ENCODE peak calls at places on chromosome X, in four cellular contexts. One of them, this sample, is unnamed.

GRCh38 chrX:129750971-129751370 is 12.2 kb downstream of the XPNPEP2 start:
- DNase-seq in foreskin keratinocyte: no peak
- DNase-seq in GM03348: no peak
- DNase-seq in GDM1: no peak
- DNase-seq in this sample: no peak

GRCh38 chrX:148874621-148875020 is 374.2 kb downstream of the AFF2 start:
- DNase-seq in foreskin keratinocyte: no peak
- DNase-seq in GM03348: peak
- DNase-seq in GDM1: no peak
- DNase-seq in this sample: no peak

GRCh38 chrX:74949717-74950116 is 24.5 kb upstream of the NEXMIF start:
- DNase-seq in foreskin keratinocyte: no peak
- DNase-seq in GM03348: no peak
- DNase-seq in GDM1: no peak
- DNase-seq in this sample: no peak

GRCh38 chrX:24485323-24485722 is 20.2 kb downstream of the PDK3 start:
- DNase-seq in foreskin keratinocyte: no peak
- DNase-seq in GM03348: no peak
- DNase-seq in GDM1: no peak
- DNase-seq in this sample: no peak

GRCh38 chrX:153445106-153445855 is 575 bp downstream of the TREX2 start:
- DNase-seq in foreskin keratinocyte: no peak
- DNase-seq in GM03348: no peak
- DNase-seq in GDM1: no peak
- DNase-seq in this sample: no peak

GRCh38 chrX:47483310-47484268 is 567 bp upstream of the ZNF41 start:
- DNase-seq in foreskin keratinocyte: no peak
- DNase-seq in GM03348: peak
- DNase-seq in GDM1: no peak
- DNase-seq in this sample: no peak

GRCh38 chrX:3165808-3166207 is 124.5 kb downstream of the ARSF start:
- DNase-seq in foreskin keratinocyte: no peak
- DNase-seq in GM03348: no peak
- DNase-seq in GDM1: no peak
- DNase-seq in this sample: no peak

GRCh38 chrX:150693782-150694574 is 782 bp downstream of the MTMR1 start:
- DNase-seq in foreskin keratinocyte: peak
- DNase-seq in GM03348: peak
- DNase-seq in GDM1: no peak
- DNase-seq in this sample: peak

GRCh38 chrX:129649268-129650182 is 5.2 kb downstream of the APLN start:
- DNase-seq in foreskin keratinocyte: no peak
- DNase-seq in GM03348: no peak
- DNase-seq in GDM1: no peak
- DNase-seq in this sample: no peak